ENCODE peak calls at places on chromosomes 13 and 19, in four cellular contexts. G is prostate gland, L is epithelial cell of esophagus, I is HCT116. A is an unnamed sample.

GRCh38 chr19:51733742-51734522 is 10.1 kb upstream of the HAS1 start:
- DNase-seq in G (no peak), L (no peak), I (no peak), A (no peak)

GRCh38 chr13:25738797-25739196 is 313.0 kb downstream of the SHISA2 start:
- DNase-seq in G (no peak), I (no peak), L (no peak), A (no peak)

GRCh38 chr19:35369522-35369921 is 1.3 kb upstream of the GPR42 start:
- DNase-seq in L (no peak), G (no peak), I (no peak), A (no peak)

GRCh38 chr19:50759886-50760285 is 10.4 kb upstream of the GPR32 start:
- DNase-seq in G (no peak), I (peak), L (no peak), A (no peak)

GRCh38 chr19:28943651-28944050 is 269.3 kb downstream of the UQCRFS1 start:
- DNase-seq in I (no peak), L (no peak), G (no peak), A (no peak)

GRCh38 chr19:17879466-17879865 is 7.7 kb downstream of the SLC5A5 start:
- DNase-seq in I (no peak), L (no peak), G (no peak), A (no peak)

GRCh38 chr13:108227651-108228272 is 9.6 kb downstream of the ABHD13 start:
- DNase-seq in G (no peak), L (peak), I (peak), A (peak)

GRCh38 chr19:49497790-49498106 is 1.5 kb downstream of the RPS11 start:
- DNase-seq in I (no peak), L (no peak), G (no peak), A (no peak)

GRCh38 chr19:3671680-3672574 is 28.3 kb downstream of the PIP5K1C start:
- DNase-seq in L (no peak), I (no peak), G (no peak), A (no peak)

GRCh38 chr13:110137677-110138008 is 169.3 kb downstream of the COL4A1 start:
- DNase-seq in L (no peak), G (peak), I (peak), A (no peak)

GRCh38 chr13:21901772-21902708 is 231.2 kb downstream of the FGF9 start:
- DNase-seq in G (peak), L (no peak), I (no peak), A (no peak)

GRCh38 chr19:1489463-1489971 is 633 bp downstream of the PCSK4 start:
- DNase-seq in L (no peak), G (no peak), I (no peak), A (no peak)

GRCh38 chr13:112181336-112182051 is 114.5 kb downstream of the SOX1 start:
- DNase-seq in L (no peak), G (no peak), I (no peak), A (no peak)

GRCh38 chr19:18379803-18380747 is 5.9 kb upstream of the GDF15 start:
- DNase-seq in G (peak), L (peak), I (peak), A (peak)

GRCh38 chr19:28577199-28577598 is 635.8 kb downstream of the UQCRFS1 start:
- DNase-seq in G (no peak), I (no peak), L (no peak), A (peak)

GRCh38 chr19:12703056-12703455 is 6.6 kb upstream of the FBXW9 start:
- DNase-seq in L (no peak), G (no peak), I (peak), A (no peak)

GRCh38 chr13:29887651-29888050 is 37.2 kb upstream of the UBL3 start:
- DNase-seq in I (no peak), G (no peak), L (no peak), A (no peak)

GRCh38 chr19:44512326-44513298 is 12.3 kb upstream of the ZNF180 start:
- DNase-seq in I (peak), G (no peak), L (peak), A (no peak)

GRCh38 chr13:78121459-78122348 is 203.1 kb upstream of the EDNRB start:
- DNase-seq in L (peak), I (peak), G (peak), A (peak)

DNA sequence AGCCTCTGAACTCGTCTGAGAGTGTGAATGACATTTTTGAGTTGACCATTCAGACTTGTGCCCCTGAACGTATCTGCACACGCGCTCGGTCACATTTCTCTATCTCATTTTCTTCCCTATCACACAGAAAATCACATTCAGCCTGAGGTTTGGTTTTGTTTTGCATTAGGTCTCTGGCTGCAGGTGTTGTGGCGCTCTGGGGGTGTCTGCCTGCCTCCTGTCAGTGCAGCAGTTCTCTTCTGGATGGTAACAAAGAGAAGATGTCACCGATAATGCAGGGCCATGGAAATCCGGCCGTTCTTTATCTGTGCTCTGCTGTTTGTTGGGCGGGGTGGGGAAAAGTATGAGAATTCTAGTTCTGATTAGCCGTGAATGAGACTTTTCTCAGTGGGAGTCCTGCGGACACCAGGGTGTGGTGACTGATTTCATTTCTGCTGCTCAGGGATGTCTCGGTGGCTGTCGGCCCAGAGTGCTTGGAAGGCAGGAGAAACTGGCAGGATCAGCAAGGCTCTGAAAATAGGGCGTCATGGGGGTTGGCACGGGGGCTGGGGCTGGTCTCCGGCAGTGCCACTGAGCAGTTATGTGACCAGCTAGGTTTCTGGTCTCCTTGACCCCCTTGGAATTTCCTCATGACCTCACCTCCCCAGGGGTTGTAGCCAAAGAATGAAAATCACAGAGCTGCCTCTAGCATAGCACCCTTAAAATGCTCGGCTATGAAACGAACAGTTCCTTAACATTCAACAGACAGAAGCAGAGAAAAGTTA is 5.1 kb downstream of the RNF113B start:
- DNase-seq in I (no peak), L (no peak), G (no peak), A (no peak)
- H3K4me3 ChIP-seq in I (no peak), L (no peak), G (no peak), A (no peak)

GRCh38 chr19:56594783-56595547 is at the start of gene ZNF71:
- DNase-seq in I (no peak), G (peak), L (peak), A (peak)

GRCh38 chr19:56597696-56598095 is 2.6 kb downstream of the ZNF71 start:
- DNase-seq in L (no peak), G (no peak), I (no peak), A (no peak)

GRCh38 chr19:56594446-56594782 is 688 bp upstream of the ZNF71 start:
- DNase-seq in G (no peak), L (no peak), I (no peak), A (no peak)

GRCh38 chr19:56595548-56595899 is 422 bp downstream of the ZNF71 start:
- DNase-seq in G (no peak), I (no peak), L (no peak), A (no peak)

DNA sequence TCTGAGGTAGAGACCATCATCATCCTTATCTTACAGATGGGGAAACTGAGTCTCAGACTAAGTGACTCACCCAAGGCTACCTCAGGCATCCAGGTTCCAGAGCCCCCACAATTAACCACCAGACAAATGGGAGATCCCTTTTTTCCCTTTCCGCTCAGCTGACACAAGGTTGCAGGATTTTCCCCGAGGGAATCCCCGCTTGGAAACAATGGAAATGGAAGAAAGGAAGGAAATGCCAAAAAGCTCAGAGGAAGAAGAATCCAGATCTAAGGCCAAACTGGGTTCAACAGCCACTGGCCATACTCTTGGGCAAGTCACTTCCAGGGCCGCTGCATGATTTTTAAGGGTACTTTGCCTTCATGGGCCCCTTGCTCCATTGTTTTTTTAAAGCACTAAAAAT is 1.6 kb downstream of the ZNF71 start:
- DNase-seq in G (no peak), I (no peak), L (no peak), A (no peak)
- TF ChIP-seq CTCF in G (no peak), I (no peak), L (no peak), A (no peak)

GRCh38 chr13:42380420-42381164 is 108.6 kb downstream of the AKAP11 start:
- DNase-seq in G (no peak), L (no peak), I (no peak), A (no peak)

GRCh38 chr13:42377640-42378382 is 105.9 kb downstream of the AKAP11 start:
- DNase-seq in L (no peak), G (no peak), I (no peak), A (no peak)

GRCh38 chr13:42381165-42381425 is 109.1 kb downstream of the AKAP11 start:
- DNase-seq in I (no peak), L (no peak), G (no peak), A (no peak)

GRCh38 chr13:42378383-42378780 is 106.4 kb downstream of the AKAP11 start:
- DNase-seq in I (no peak), L (no peak), G (no peak), A (no peak)

GRCh38 chr13:42379241-42379640 is 107.3 kb downstream of the AKAP11 start:
- DNase-seq in L (no peak), G (no peak), I (no peak), A (no peak)
- H3K4me3 ChIP-seq in L (no peak), G (no peak), I (no peak), A (no peak)

DNA sequence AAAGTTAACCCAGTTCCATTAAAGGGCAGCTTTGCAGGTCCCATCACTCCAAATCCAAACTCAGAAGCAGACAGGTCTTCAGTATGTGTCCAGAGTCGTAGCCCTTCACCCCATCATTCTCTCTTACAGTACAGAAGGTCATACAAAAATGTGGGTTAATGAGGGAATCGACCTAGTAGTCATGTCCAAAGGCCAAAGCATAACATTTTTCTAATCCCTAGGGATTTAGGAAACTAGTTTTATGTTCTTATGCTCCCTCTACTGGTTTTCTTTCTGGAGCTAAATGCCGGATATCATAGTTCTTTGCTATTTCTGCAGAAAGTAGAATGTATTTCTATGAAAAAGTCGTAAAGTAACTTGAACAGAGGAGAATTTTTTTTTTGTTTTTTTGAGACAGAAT is 72.2 kb downstream of the DHRS12 start:
- DNase-seq in G (no peak), I (no peak), L (no peak), A (peak)
- TF ChIP-seq CTCF in G (no peak), I (no peak), L (peak), A (no peak)

DNA sequence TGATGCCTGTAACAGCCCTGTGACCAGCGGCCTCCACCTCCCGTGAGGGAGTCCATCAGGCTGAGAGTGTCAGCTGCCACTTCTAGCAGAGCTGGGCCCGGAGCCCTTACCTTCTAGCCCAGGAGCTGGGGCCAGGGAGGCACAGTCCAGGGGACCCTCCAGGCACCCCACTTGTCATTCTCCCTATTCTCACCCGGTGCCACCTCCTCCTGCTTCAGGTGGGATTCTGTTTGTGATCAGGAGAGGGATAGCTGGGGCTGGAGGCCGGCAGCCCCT is 4.1 kb downstream of the RASA3 start:
- DNase-seq in L (no peak), I (no peak), G (no peak), A (no peak)
- H3K4me3 ChIP-seq in L (no peak), I (peak), G (no peak), A (peak)

GRCh38 chr13:32415019-32415418 is 12.9 kb downstream of the N4BP2L1 start:
- DNase-seq in G (no peak), I (peak), L (peak), A (no peak)
- TF ChIP-seq CTCF in G (peak), I (no peak), L (peak), A (peak)

DNA sequence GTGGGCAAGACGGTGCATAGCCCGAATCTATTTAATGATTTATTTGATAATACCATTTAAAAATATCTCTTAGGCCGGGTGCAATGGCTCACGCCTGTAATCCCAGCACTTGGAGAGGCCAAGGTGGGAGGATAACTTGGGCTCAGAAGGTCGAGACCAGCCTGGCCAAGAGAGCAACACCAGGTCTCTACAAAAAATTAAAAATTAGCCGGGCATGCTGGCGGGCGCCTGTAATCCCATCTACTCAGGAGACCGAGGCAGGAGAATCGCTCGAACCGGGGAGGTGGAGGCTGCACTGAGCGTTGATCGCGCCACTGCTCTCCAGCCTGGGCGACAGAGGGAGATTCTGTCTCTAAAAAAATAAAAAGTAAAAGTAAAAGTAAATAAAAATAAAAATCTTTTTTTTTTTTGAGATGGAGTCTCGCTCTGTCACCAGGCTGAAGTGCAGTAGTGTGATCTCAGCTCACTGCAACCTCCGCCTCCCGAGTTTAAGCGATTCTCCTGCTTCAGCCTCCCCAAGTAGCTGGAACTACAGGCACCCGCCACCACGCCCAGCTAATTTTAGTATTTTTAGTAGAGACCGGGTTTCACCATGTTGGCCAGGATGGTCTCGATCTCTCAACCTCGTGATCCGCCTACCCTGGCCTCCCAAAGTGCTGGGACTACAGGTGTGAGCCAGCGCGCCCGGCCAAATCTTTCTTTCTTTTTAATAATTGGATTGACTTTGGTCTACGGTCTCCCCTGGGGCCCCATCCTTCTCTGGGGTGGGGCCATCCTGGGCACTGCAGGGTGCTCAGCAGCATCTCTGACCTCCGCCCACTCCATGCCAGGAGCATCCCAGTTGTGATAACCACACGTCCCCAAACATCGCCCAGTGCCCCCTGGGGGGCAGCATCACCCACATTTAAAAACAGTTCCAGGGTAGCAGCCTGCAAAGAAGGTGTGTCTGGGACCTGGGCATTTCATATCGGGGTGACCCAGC is 90.7 kb downstream of the GNG7 start:
- DNase-seq in G (no peak), L (no peak), I (no peak), A (no peak)
- H3K4me3 ChIP-seq in G (peak), L (no peak), I (no peak), A (no peak)